ENCODE peak calls at places on chromosome 9, in four cellular contexts. P is astrocyte, U is GM12878, X is heart left ventricle. R is an unnamed sample.

GRCh38 chr9:129184743-129185142 is 6.7 kb upstream of the IER5L start:
- DNase-seq in U (no peak), P (no peak), X (no peak), R (no peak)

GRCh38 chr9:131094622-131095021 is 1.7 kb upstream of the AIF1L start:
- DNase-seq in X (peak), U (no peak), P (no peak), R (peak)

GRCh38 chr9:113056191-113057106 is at the start of gene ZFP37:
- DNase-seq in X (peak), P (peak), U (peak), R (peak)

GRCh38 chr9:88816141-88816540 is 175.1 kb upstream of the S1PR3 start:
- DNase-seq in U (no peak), X (no peak), P (peak), R (no peak)

GRCh38 chr9:94588681-94589080 is 4.9 kb downstream of the FBP2 start:
- DNase-seq in X (no peak), P (no peak), U (no peak), R (no peak)

GRCh38 chr9:113258282-113258681 is 17.1 kb downstream of the CDC26 start:
- DNase-seq in X (no peak), U (no peak), P (no peak), R (no peak)

GRCh38 chr9:13002740-13003139 is 227.9 kb downstream of the LURAP1L start:
- DNase-seq in P (no peak), X (no peak), U (no peak), R (no peak)

GRCh38 chr9:89363921-89364663 is 45.8 kb downstream of the SECISBP2 start:
- DNase-seq in P (no peak), U (no peak), X (no peak), R (no peak)

GRCh38 chr9:98726735-98727134 is 18.0 kb upstream of the GABBR2 start:
- DNase-seq in P (peak), U (no peak), X (no peak), R (peak)

GRCh38 chr9:92655896-92656536 is 13.9 kb downstream of the IPPK start:
- DNase-seq in U (no peak), X (peak), P (no peak), R (no peak)

GRCh38 chr9:99189887-99190596 is 31.7 kb downstream of the ALG2 start:
- DNase-seq in X (no peak), P (no peak), U (no peak), R (no peak)

GRCh38 chr9:97954550-97954989 is 16.6 kb upstream of the HEMGN start:
- DNase-seq in X (no peak), P (peak), U (no peak), R (peak)

GRCh38 chr9:104025109-104025508 is 69.0 kb upstream of the SMC2 start:
- DNase-seq in U (no peak), X (no peak), P (no peak), R (no peak)

GRCh38 chr9:4305065-4305481 is 5.2 kb upstream of the GLIS3 start:
- DNase-seq in U (no peak), P (no peak), X (no peak), R (no peak)

GRCh38 chr9:134049236-134049635 is 18.6 kb downstream of the BRD3 start:
- DNase-seq in P (no peak), U (no peak), X (peak), R (no peak)

GRCh38 chr9:129886226-129887174 is 51.2 kb downstream of the USP20 start:
- DNase-seq in X (no peak), U (peak), P (no peak), R (peak)

GRCh38 chr9:34522091-34522887 is 501 bp downstream of the ENHO start:
- DNase-seq in U (no peak), X (no peak), P (no peak), R (no peak)

GRCh38 chr9:4192450-4192849 is 107.4 kb downstream of the GLIS3 start:
- DNase-seq in U (no peak), P (peak), X (no peak), R (no peak)

GRCh38 chr9:131977074-131977838 is 102.4 kb downstream of the MED27 start:
- DNase-seq in P (no peak), X (no peak), U (no peak), R (no peak)

GRCh38 chr9:75499812-75500211 is 390.7 kb upstream of the PCSK5 start:
- DNase-seq in P (no peak), U (no peak), X (no peak), R (no peak)

GRCh38 chr9:136764301-136764891 is at the start of gene LCN15:
- DNase-seq in U (no peak), X (peak), P (no peak), R (no peak)

GRCh38 chr9:125431741-125432271 is 170.2 kb downstream of the GAPVD1 start:
- DNase-seq in X (no peak), U (no peak), P (no peak), R (no peak)
- TF ChIP-seq CTCF in X (no peak), U (no peak), P (no peak), R (no peak)

GRCh38 chr9:23538604-23539003 is 287.4 kb downstream of the ELAVL2 start:
- DNase-seq in U (no peak), P (no peak), X (no peak), R (no peak)

GRCh38 chr9:23539311-23539710 is 286.7 kb downstream of the ELAVL2 start:
- DNase-seq in P (no peak), X (no peak), U (no peak), R (no peak)

GRCh38 chr9:23541976-23542375 is 284.1 kb downstream of the ELAVL2 start:
- DNase-seq in X (no peak), U (no peak), P (no peak), R (no peak)

GRCh38 chr9:23538060-23538387 is 288.0 kb downstream of the ELAVL2 start:
- DNase-seq in P (no peak), X (no peak), U (no peak), R (no peak)

GRCh38 chr9:23537192-23538059 is 288.6 kb downstream of the ELAVL2 start:
- DNase-seq in U (no peak), P (no peak), X (no peak), R (no peak)
- H3K4me3 ChIP-seq in U (peak), P (peak), X (peak), R (no peak)

DNA sequence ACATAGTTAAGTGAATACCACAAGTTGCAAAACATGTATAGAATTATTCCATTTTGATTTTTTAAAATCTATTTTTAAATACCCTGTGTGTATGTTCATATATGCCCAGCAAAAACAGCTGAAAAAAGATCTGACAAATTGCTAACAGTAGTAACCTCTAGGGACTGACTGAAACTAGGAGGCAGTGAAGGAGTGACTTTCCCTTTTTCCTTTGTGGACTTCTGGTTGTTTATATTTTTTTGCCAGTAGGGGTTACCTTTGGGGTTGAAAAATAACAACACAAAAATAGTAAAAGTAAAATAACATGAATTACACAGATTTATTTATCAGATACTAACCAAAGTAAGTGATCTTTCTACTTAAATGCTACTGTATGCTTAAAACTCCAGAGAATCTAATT is 2.9 kb downstream of the MEGF9 start:
- DNase-seq in U (no peak), X (no peak), P (no peak), R (peak)
- TF ChIP-seq CTCF in U (no peak), X (no peak), P (no peak), R (no peak)

GRCh38 chr9:73348485-73348884 is 196.8 kb downstream of the ANXA1 start:
- DNase-seq in P (peak), U (no peak), X (no peak), R (peak)
- H3K4me3 ChIP-seq in P (no peak), U (no peak), X (no peak), R (no peak)

GRCh38 chr9:121689461-121690157 is 38.2 kb downstream of the DAB2IP start:
- DNase-seq in X (peak), U (no peak), P (no peak), R (no peak)

GRCh38 chr9:121688681-121689080 is 37.2 kb downstream of the DAB2IP start:
- DNase-seq in U (no peak), P (no peak), X (peak), R (no peak)

GRCh38 chr9:121690766-121691165 is 39.3 kb downstream of the DAB2IP start:
- DNase-seq in X (peak), U (no peak), P (no peak), R (no peak)

GRCh38 chr9:121691890-121692289 is 40.5 kb downstream of the DAB2IP start:
- DNase-seq in U (no peak), X (peak), P (no peak), R (peak)

DNA sequence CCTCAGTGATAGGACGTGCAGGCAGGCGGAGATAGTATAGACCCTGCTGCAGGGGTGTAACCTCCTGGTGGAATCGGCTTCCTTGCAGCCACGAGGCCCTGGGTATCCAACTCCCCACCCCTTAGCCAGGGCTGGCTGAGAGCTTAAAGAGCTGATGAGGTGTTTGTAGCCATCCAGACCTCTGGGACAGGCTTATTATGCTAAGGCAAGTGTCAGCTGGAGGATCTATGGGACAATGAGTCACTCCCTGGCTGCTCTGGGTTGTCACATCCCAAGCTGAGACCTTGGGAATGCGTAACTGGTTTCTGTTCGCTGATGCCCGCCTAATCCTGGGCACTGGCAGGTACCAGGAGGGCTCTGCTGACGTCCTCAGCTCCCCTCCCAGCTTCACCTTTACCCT is 38.9 kb downstream of the DAB2IP start:
- DNase-seq in X (peak), P (no peak), U (no peak), R (no peak)
- TF ChIP-seq CTCF in X (no peak), P (no peak), U (no peak), R (no peak)

GRCh38 chr9:124251605-124252366 is 6.0 kb upstream of the NEK6 start:
- DNase-seq in P (peak), X (no peak), U (no peak), R (peak)

GRCh38 chr9:124256517-124257069 is 1.2 kb upstream of the NEK6 start:
- DNase-seq in P (peak), X (peak), U (no peak), R (peak)

GRCh38 chr9:124255222-124255621 is 2.5 kb upstream of the NEK6 start:
- DNase-seq in P (no peak), X (no peak), U (no peak), R (no peak)

GRCh38 chr9:124257070-124257864 is 482 bp upstream of the NEK6 start:
- DNase-seq in P (peak), X (peak), U (no peak), R (no peak)

GRCh38 chr9:124254261-124254682 is 3.5 kb upstream of the NEK6 start:
- DNase-seq in P (no peak), U (peak), X (no peak), R (no peak)
- H3K4me3 ChIP-seq in P (no peak), U (peak), X (no peak), R (no peak)

R was measured in fibroblast of the aortic adventitia.